ENCODE peak calls at places on chromosomes 5 and 9, in six cellular contexts. Q, W, X, Y, O and E are unnamed samples.

GRCh38 chr5:127290019-127290945 is at the start of gene MEGF10:
- DNase-seq in Q (peak), X (peak), W (no peak), O (peak), Y (peak), E (peak)

GRCh38 chr5:168782172-168782571 is 203.0 kb upstream of the PANK3 start:
- DNase-seq in Q (no peak), O (no peak), Y (no peak), W (no peak), X (no peak), E (no peak)

GRCh38 chr5:26023361-26023760 is 1015.0 kb downstream of the CDH9 start:
- DNase-seq in O (no peak), Q (no peak), Y (no peak), X (no peak), W (no peak), E (no peak)

GRCh38 chr5:54024466-54024865 is 285.9 kb downstream of the ARL15 start:
- DNase-seq in O (no peak), Y (no peak), X (no peak), Q (no peak), W (peak), E (no peak)

GRCh38 chr9:83197611-83198010 is 134.7 kb upstream of the RASEF start:
- DNase-seq in Q (no peak), X (no peak), W (no peak), O (no peak), Y (no peak), E (no peak)

GRCh38 chr5:1787472-1788047 is 12.1 kb downstream of the MRPL36 start:
- DNase-seq in W (no peak), O (no peak), X (no peak), Q (no peak), Y (no peak), E (no peak)

GRCh38 chr9:34430843-34431437 is 27.4 kb downstream of the FAM219A start:
- DNase-seq in X (peak), Y (peak), W (peak), O (peak), Q (peak), E (peak)

GRCh38 chr5:173835662-173836061 is 52.5 kb upstream of the CPEB4 start:
- DNase-seq in Y (no peak), O (no peak), X (no peak), W (no peak), Q (no peak), E (no peak)

GRCh38 chr9:8679405-8679951 is 879.9 kb upstream of the DMAC1 start:
- DNase-seq in Q (no peak), W (no peak), Y (no peak), X (no peak), O (no peak), E (no peak)

GRCh38 chr9:128118971-128119665 is 8.4 kb downstream of the PTGES2 start:
- DNase-seq in X (no peak), W (no peak), O (no peak), Q (no peak), Y (no peak), E (no peak)

GRCh38 chr5:36874465-36874864 is 2.1 kb upstream of the NIPBL start:
- DNase-seq in O (no peak), W (no peak), Y (no peak), X (no peak), Q (peak), E (no peak)

GRCh38 chr9:94760646-94761045 is 34.1 kb downstream of the AOPEP start:
- DNase-seq in Y (no peak), X (no peak), Q (no peak), O (no peak), W (no peak), E (no peak)

GRCh38 chr5:141150993-141151325 is 1.1 kb downstream of the PCDHB6 start:
- DNase-seq in W (no peak), Q (no peak), Y (no peak), O (no peak), X (no peak), E (no peak)

GRCh38 chr9:131641618-131642495 is 96.5 kb downstream of the PRRT1B start:
- DNase-seq in W (no peak), Y (no peak), X (no peak), O (no peak), Q (no peak), E (peak)

GRCh38 chr9:134548618-134549017 is 93.0 kb upstream of the COL5A1 start:
- DNase-seq in Q (no peak), Y (no peak), O (no peak), W (no peak), X (no peak), E (no peak)

GRCh38 chr5:150217874-150218692 is 28.2 kb downstream of the SLC6A7 start:
- DNase-seq in Y (peak), Q (peak), X (peak), O (peak), W (peak), E (peak)

GRCh38 chr9:95029251-95029650 is 288.3 kb downstream of the FANCC start:
- DNase-seq in X (no peak), W (no peak), O (no peak), Y (no peak), Q (no peak), E (no peak)

GRCh38 chr9:134294228-134295071 is 31.8 kb upstream of the RXRA start:
- DNase-seq in Y (no peak), Q (no peak), X (no peak), W (no peak), O (no peak), E (no peak)

GRCh38 chr5:81151546-81151945 is 81.6 kb upstream of the CKMT2 start:
- DNase-seq in X (no peak), Q (peak), W (no peak), O (no peak), Y (no peak), E (no peak)

GRCh38 chr5:62306494-62307363 is 723 bp downstream of the KIF2A start:
- DNase-seq in O (no peak), W (no peak), Q (peak), X (peak), Y (no peak), E (peak)

GRCh38 chr5:131224387-131225191 is 39.3 kb upstream of the CDC42SE2 start:
- DNase-seq in Q (no peak), Y (no peak), X (no peak), O (no peak), W (no peak), E (no peak)

GRCh38 chr5:129905467-129906176 is 1.4 kb downstream of the CHSY3 start:
- DNase-seq in Q (peak), O (no peak), X (no peak), Y (no peak), W (no peak), E (peak)

GRCh38 chr5:4373051-4373450 is 767.1 kb upstream of the ADAMTS16 start:
- DNase-seq in X (no peak), O (no peak), Q (no peak), Y (no peak), W (no peak), E (no peak)

GRCh38 chr9:84397151-84397728 is 56.7 kb upstream of the SLC28A3 start:
- DNase-seq in O (peak), Q (peak), Y (peak), W (peak), X (peak), E (peak)

GRCh38 chr9:100308965-100309564 is 43.7 kb downstream of the TEX10 start:
- DNase-seq in Q (no peak), X (no peak), O (no peak), Y (no peak), W (no peak), E (no peak)

GRCh38 chr9:120080781-120081180 is 499.2 kb downstream of the CDK5RAP2 start:
- DNase-seq in X (no peak), Y (no peak), O (no peak), W (no peak), Q (no peak), E (no peak)

GRCh38 chr9:126504977-126505455 is 108.7 kb upstream of the LMX1B start:
- DNase-seq in X (no peak), Q (no peak), W (no peak), O (no peak), Y (no peak), E (no peak)

GRCh38 chr5:139671096-139671841 is 23.1 kb downstream of the CXXC5 start:
- DNase-seq in Y (no peak), W (no peak), Q (no peak), O (no peak), X (no peak), E (no peak)

GRCh38 chr9:124389146-124389939 is 25.9 kb downstream of the PSMB7 start:
- DNase-seq in Q (no peak), O (no peak), W (no peak), X (no peak), Y (no peak), E (no peak)

GRCh38 chr5:2780421-2781171 is 29.1 kb upstream of the IRX2 start:
- DNase-seq in O (peak), Y (no peak), W (peak), Q (no peak), X (no peak), E (peak)

GRCh38 chr5:181039471-181039870 is 595 bp upstream of the BTNL9 start:
- DNase-seq in O (no peak), Y (no peak), W (no peak), X (no peak), Q (no peak), E (no peak)

GRCh38 chr5:37804401-37804800 is 35.4 kb downstream of the GDNF start:
- DNase-seq in W (no peak), Q (no peak), X (no peak), Y (no peak), O (no peak), E (no peak)

GRCh38 chr9:124553738-124554137 is 46.5 kb upstream of the NR5A1 start:
- DNase-seq in X (no peak), O (peak), W (no peak), Q (no peak), Y (no peak), E (no peak)

GRCh38 chr9:112061152-112061740 is 113.9 kb downstream of the SUSD1 start:
- DNase-seq in Y (peak), X (peak), Q (peak), O (peak), W (peak), E (peak)

DNA sequence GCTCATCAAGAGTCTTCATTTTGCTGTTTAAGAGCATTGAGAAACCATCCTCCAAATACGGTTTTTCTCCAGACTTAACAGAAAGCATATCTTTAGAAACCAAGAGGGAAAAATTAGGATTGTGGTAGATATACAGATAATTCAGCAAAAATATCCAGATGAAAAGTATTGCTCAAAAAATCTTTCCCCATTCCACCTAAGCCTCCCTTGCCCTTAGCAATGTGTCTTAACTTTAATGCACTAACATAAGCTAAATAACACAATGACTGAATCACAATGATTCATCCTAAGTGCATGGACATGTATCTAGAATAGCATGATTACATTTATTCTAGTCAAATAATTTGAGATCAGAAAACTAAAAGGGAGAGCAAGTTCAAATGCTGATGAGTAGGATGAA is 130.3 kb upstream of the TARS1 start:
- DNase-seq in Q (no peak), Y (no peak), W (no peak), X (no peak), O (peak), E (no peak)
- H3K4me2 ChIP-seq in Q (no peak), Y (no peak), W (no peak), X (peak), O (peak), E (no peak)

DNA sequence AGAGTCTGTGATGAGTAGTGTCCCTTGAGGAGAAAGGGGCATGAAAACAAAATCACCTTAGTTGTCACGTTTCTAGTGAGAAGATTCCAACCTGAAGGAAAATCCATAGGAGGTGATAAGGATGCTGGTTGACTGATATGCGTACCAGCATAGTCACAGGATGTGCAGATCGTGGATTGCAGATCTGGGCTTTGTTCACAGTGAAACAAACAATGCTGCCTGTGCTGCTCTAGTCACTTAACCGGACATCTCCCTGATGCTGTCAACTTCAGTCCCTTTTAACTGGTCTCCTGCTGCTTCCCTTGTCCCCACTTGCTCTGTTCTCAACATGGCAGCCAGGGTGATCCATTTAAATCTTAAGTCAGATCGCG is 89.7 kb downstream of the IQGAP2 start:
- DNase-seq in Q (no peak), Y (no peak), O (no peak), X (no peak), W (no peak), E (no peak)
- H3K4me2 ChIP-seq in Q (no peak), Y (peak), O (no peak), X (no peak), W (no peak), E (no peak)

DNA sequence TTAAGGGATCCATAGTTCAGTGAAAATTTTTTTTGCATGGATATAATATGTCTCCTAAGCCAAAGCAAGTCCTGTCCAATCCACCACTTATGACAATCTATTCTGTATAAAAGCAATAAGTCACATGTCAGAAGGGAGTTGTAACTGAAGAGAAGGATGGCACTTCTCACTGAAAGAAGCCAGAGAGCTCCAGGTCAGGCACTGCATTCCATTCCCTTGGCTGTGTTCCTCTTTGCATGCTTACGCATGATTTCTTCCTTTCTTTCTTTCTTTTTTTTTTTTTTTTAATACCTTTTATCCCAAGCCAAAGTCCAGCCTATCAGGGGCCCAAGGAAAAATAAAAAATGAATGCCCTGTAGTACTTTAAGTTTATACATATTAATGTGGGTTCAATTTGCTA is 39.8 kb downstream of the MAMDC2 start:
- DNase-seq in O (no peak), Q (no peak), W (no peak), X (no peak), Y (no peak), E (no peak)
- H3K4me2 ChIP-seq in O (no peak), Q (no peak), W (no peak), X (no peak), Y (no peak), E (no peak)

GRCh38 chr9:121926417-121926816 is 166.7 kb downstream of the TTLL11 start:
- DNase-seq in X (no peak), W (no peak), O (no peak), Y (no peak), Q (no peak), E (no peak)
- H3K4me2 ChIP-seq in X (no peak), W (no peak), O (no peak), Y (no peak), Q (no peak), E (no peak)

GRCh38 chr9:93473411-93473810 is 20.0 kb upstream of the FAM120AOS start:
- DNase-seq in Q (no peak), W (peak), Y (no peak), X (no peak), O (peak), E (no peak)

GRCh38 chr9:93468763-93469456 is 15.5 kb upstream of the FAM120AOS start:
- DNase-seq in X (peak), Q (peak), W (no peak), Y (no peak), O (no peak), E (peak)

GRCh38 chr9:93470391-93470790 is 17.0 kb upstream of the FAM120AOS start:
- DNase-seq in X (no peak), Q (no peak), O (no peak), Y (no peak), W (no peak), E (no peak)

GRCh38 chr9:93467462-93467861 is 14.1 kb upstream of the FAM120AOS start:
- DNase-seq in W (no peak), Y (no peak), X (no peak), O (no peak), Q (no peak), E (no peak)

DNA sequence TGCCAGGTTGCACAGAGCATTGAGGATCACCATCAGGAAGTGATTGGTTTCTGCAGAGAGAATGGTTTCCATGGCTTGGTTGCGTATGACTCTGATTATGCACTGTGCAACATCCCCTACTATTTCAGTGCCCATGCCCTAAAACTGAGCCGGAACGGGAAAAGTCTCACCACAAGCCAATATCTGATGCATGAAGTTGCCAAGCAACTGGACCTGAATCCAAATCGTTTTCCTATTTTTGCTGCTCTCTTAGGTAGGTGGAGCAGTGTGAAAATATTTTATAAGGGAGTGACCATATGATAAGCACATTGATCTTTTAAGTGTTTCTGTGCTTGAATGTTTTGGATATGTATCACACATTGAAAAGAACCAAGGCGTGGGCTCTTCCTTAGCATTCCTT is 17.8 kb upstream of the FAM120AOS start:
- DNase-seq in O (no peak), X (no peak), W (no peak), Y (no peak), Q (no peak), E (no peak)
- H3K4me2 ChIP-seq in O (no peak), X (no peak), W (no peak), Y (no peak), Q (no peak), E (no peak)

DNA sequence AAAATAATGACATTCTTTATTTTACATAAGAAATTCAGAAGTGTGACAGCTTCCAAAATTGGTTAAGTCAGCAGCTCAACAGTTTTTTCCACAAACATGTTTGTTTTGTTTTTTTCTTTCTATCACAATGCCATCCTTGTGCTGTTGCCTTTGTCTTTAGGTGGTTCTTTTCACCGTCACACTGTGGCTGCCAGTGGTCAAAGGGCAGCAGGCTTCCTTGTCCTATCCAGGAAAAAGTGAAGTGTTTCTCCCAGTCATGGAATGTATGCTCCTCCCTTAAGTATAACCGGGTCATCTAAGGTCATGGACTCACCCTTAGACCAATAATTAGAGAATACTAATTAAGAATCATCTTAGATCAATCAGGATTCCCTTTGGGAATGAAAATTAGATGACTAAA is 87.4 kb downstream of the SREK1 start:
- DNase-seq in O (no peak), W (no peak), Q (no peak), X (no peak), Y (no peak), E (no peak)
- H3K4me2 ChIP-seq in O (no peak), W (no peak), Q (no peak), X (no peak), Y (no peak), E (no peak)

GRCh38 chr5:135050244-135050767 is 16.3 kb upstream of the PITX1 start:
- DNase-seq in W (no peak), O (no peak), Q (no peak), X (no peak), Y (no peak), E (no peak)
- H3K4me2 ChIP-seq in W (no peak), O (no peak), Q (no peak), X (no peak), Y (no peak), E (no peak)

DNA sequence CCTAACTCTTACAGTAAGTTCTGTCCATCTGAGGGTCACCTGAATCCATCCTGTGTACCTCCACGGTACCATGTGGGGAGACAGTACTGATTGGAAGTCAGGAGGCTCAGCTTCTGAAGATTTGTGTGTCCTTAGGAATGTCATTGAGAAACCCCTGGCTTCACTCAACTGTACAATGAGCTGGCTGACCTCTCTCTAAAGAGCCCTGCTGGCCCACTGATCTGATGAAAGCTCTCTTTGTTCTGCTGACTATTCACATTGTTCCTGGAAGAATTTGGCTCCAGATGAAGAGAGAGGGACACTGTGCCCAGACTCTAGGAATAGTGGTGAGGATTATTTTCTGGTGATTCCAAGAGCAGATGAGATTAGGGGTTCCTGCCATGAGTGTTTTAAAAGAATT is 141.2 kb downstream of the LURAP1L start:
- DNase-seq in Y (peak), Q (no peak), X (no peak), O (no peak), W (no peak), E (no peak)
- H3K4me2 ChIP-seq in Y (no peak), Q (no peak), X (no peak), O (no peak), W (no peak), E (no peak)

DNA sequence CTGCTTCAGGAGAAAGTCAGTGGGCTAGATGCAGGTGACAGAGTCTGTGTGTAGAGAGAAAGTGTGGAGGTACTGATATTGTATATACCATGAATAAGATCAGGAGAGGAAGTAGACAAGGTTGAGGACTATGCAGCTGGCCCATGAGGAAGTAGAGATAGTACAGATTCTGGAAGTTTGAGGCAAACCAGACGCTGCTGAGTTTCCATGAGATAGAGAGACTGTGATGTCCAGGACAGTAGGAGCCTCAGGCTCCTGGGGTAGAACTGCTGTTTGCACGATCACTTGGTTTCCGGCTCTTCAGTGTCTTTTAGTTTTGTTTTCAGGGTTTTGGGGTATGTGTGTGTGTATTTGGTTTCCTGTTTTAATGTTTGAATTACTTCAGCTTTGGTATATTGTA is 13.6 kb downstream of the OTULINL start:
- DNase-seq in Y (no peak), Q (no peak), W (no peak), X (no peak), O (no peak), E (peak)
- H3K4me2 ChIP-seq in Y (no peak), Q (no peak), W (no peak), X (no peak), O (no peak), E (peak)